ENCODE peak calls at places on chromosomes 5 and 9, in four cellular contexts. I is sigmoid colon, V is kidney epithelial cell, W is heart right ventricle. D is an unnamed sample.

GRCh38 chr5:10021248-10021647 is 228.4 kb downstream of the ATPSCKMT start:
- DNase-seq in I (no peak), V (no peak), W (no peak), D (no peak)

GRCh38 chr9:19699757-19700156 is 89.1 kb downstream of the SLC24A2 start:
- DNase-seq in I (no peak), V (no peak), W (no peak), D (no peak)

GRCh38 chr9:94915476-94916450 is 189.3 kb downstream of the AOPEP start:
- DNase-seq in I (no peak), V (no peak), W (no peak), D (no peak)

GRCh38 chr9:69190086-69190865 is 16.2 kb downstream of the TJP2 start:
- DNase-seq in I (no peak), V (no peak), W (no peak), D (no peak)

GRCh38 chr5:116554764-116555163 is 19.9 kb downstream of the SEMA6A start:
- DNase-seq in I (no peak), V (no peak), W (no peak), D (no peak)

GRCh38 chr5:56006600-56006999 is 11.8 kb upstream of the IL6ST start:
- DNase-seq in I (no peak), V (no peak), W (no peak), D (no peak)

GRCh38 chr5:37121465-37121864 is 127.7 kb downstream of the CPLANE1 start:
- DNase-seq in I (no peak), V (no peak), W (no peak), D (no peak)

GRCh38 chr5:168443533-168443932 is 42.7 kb upstream of the RARS1 start:
- DNase-seq in I (no peak), V (no peak), W (no peak), D (no peak)

GRCh38 chr5:60649288-60649917 is 50.6 kb downstream of the DEPDC1B start:
- DNase-seq in I (no peak), V (peak; percentile 12), W (no peak), D (peak; percentile 11)

GRCh38 chr9:129141066-129142041 is 30.1 kb downstream of the PTPA start:
- DNase-seq in I (peak; percentile 93), V (peak; percentile 94), W (peak; percentile 44), D (peak; percentile 80)

GRCh38 chr5:72517961-72518690 is 10.9 kb upstream of the ZNF366 start:
- DNase-seq in I (peak; percentile 70), V (no peak), W (peak; percentile 59), D (no peak)

GRCh38 chr5:8864053-8864452 is 681.8 kb downstream of the SEMA5A start:
- DNase-seq in I (no peak), V (no peak), W (no peak), D (no peak)

GRCh38 chr5:135979510-135979909 is 24.7 kb upstream of the LECT2 start:
- DNase-seq in I (no peak), V (no peak), W (no peak), D (peak; percentile 83)

GRCh38 chr9:136056546-136057235 is 38.4 kb downstream of the NACC2 start:
- DNase-seq in I (peak; percentile 59), V (no peak), W (no peak), D (no peak)

GRCh38 chr5:153831976-153832375 is 206.7 kb downstream of the FAM114A2 start:
- DNase-seq in I (no peak), V (no peak), W (no peak), D (no peak)

GRCh38 chr5:178440163-178440545 is 150.0 kb downstream of the COL23A1 start:
- DNase-seq in I (peak; percentile 26), V (no peak), W (no peak), D (no peak)

GRCh38 chr5:139068060-139068459 is 130.1 kb downstream of the SIL1 start:
- DNase-seq in I (no peak), V (no peak), W (no peak), D (no peak)

GRCh38 chr5:1536298-1537165 is 12.8 kb upstream of the LPCAT1 start:
- DNase-seq in I (peak; percentile 60), V (no peak), W (no peak), D (no peak)

GRCh38 chr9:3906437-3907213 is 380.8 kb upstream of the RFX3 start:
- DNase-seq in I (no peak), V (peak; percentile 90), W (no peak), D (peak; percentile 83)

GRCh38 chr5:120823316-120823715 is 359.2 kb downstream of the PRR16 start:
- DNase-seq in I (no peak), V (no peak), W (no peak), D (no peak)

GRCh38 chr9:127143920-127144465 is 21.6 kb upstream of the ANGPTL2 start:
- DNase-seq in I (no peak), V (no peak), W (no peak), D (no peak)

GRCh38 chr5:177300971-177301370 is 2.5 kb downstream of the RAB24 start:
- DNase-seq in I (no peak), V (no peak), W (no peak), D (no peak)

GRCh38 chr9:136508729-136509500 is 26.1 kb upstream of the SEC16A start:
- DNase-seq in I (no peak), V (no peak), W (no peak), D (no peak)

GRCh38 chr9:135971892-135972291 is 10.7 kb upstream of the UBAC1 start:
- DNase-seq in I (peak; percentile 52), V (no peak), W (no peak), D (no peak)

GRCh38 chr5:112923148-112923917 is 1.3 kb upstream of the REEP5 start:
- DNase-seq in I (no peak), V (no peak), W (no peak), D (no peak)

GRCh38 chr5:172692981-172693380 is 51.9 kb downstream of the NEURL1B start:
- DNase-seq in I (peak; percentile 65), V (no peak), W (no peak), D (no peak)

GRCh38 chr9:79221084-79221483 is 350.7 kb upstream of the TLE4 start:
- DNase-seq in I (no peak), V (peak; percentile 80), W (no peak), D (no peak)

GRCh38 chr5:133247881-133248642 is 196.2 kb downstream of the HSPA4 start:
- DNase-seq in I (no peak), V (no peak), W (no peak), D (no peak)

GRCh38 chr9:93468763-93469456 is 15.5 kb upstream of the FAM120AOS start:
- DNase-seq in I (no peak), V (no peak), W (no peak), D (no peak)

DNA sequence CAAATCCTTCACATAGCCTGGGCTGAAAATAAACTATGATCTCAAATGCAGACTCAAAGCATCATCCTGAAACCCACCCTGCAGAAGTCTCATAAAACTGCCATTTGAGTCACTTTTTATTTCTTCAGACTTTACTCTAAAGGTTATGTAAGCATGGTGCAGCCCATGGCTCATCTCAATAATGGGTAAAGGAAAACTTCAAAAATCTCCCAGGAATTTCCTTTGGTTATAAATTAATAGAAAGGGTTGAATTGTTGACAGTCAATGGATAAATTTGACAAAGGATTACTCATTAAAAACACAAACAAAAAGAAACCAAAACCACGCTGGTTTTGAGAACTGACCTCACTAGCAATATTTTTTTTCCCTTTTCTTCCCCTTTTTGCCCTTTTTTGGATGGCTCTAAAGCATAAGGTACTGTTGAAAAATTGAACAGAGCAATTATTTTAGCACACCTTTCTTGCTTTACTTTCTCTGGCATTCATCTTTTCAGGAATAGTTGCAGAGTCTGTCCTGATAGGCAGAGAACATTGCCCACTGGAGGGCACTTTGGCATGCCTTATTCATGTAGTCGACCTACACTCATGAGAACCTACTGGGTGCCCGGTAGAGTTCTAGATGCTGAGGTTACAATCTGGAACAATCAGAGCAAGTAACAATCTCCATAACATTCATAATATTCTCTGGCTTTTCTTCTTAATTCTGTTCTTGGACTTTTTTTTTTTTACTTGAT is 191.4 kb downstream of the TMEM167A start:
- DNase-seq in I (no peak), V (peak; percentile 70), W (no peak), D (no peak)
- TF ChIP-seq CTCF in I (no peak), V (peak; percentile 43), W (no peak), D (no peak)

GRCh38 chr5:142095651-142096330 is 12.8 kb upstream of the NDFIP1 start:
- DNase-seq in I (no peak), V (no peak), W (no peak), D (no peak)

GRCh38 chr5:142097681-142098080 is 10.9 kb upstream of the NDFIP1 start:
- DNase-seq in I (no peak), V (no peak), W (no peak), D (no peak)

GRCh38 chr5:142091922-142092321 is 16.7 kb upstream of the NDFIP1 start:
- DNase-seq in I (no peak), V (no peak), W (no peak), D (no peak)

GRCh38 chr5:142096382-142096781 is 12.2 kb upstream of the NDFIP1 start:
- DNase-seq in I (no peak), V (no peak), W (no peak), D (no peak)

GRCh38 chr5:142095035-142095434 is 13.5 kb upstream of the NDFIP1 start:
- DNase-seq in I (no peak), V (no peak), W (no peak), D (no peak)
- H3K4me3 ChIP-seq in I (no peak overlapping the region), V (no peak overlapping the region), W (no peak overlapping the region), D (no peak overlapping the region)

GRCh38 chr5:43045236-43045635 is 5.1 kb upstream of the ANXA2R start:
- DNase-seq in I (no peak), V (no peak), W (no peak), D (no peak)

GRCh38 chr5:43042626-43043399 is 2.7 kb upstream of the ANXA2R start:
- DNase-seq in I (peak; percentile 85), V (no peak), W (peak; percentile 74), D (no peak)

GRCh38 chr5:43043400-43043756 is 3.3 kb upstream of the ANXA2R start:
- DNase-seq in I (no peak), V (no peak), W (no peak), D (no peak)

GRCh38 chr5:43046474-43046873 is 6.4 kb upstream of the ANXA2R start:
- DNase-seq in I (no peak), V (no peak), W (no peak), D (no peak)

DNA sequence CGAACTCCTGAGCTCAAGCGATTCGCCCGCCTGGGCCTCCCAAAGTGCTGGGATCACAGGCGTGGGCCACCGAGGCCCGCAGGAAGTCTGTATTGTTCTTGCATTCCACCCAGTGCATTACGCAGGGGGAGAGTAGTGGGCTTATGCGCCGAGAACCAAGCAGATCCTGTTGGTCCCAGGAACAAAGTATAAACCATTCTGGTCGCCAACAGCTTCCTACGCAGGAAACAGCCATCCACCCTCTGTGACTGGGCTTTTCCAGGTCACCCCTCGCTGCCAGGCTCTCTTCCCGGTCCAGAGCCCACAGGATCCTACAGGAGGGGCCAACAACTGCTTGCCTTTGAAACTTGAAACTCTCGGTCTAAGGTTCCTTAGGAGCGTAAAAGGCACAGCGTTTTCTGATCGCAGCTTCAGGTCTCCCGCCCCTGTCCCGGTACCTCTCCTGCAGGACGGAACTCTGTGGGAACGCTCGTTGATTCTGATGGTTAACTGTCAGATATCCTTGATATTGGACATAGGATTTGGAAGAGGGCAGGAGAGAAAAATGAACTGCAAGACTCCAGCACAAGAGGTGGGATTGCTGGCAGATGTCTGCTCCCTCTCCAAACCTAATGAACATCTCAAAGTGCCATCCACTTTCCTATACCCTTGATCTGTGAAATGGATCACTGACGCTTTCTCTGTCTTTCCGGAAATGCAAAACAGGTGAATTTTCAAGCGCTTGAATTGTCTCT is 4.2 kb upstream of the ANXA2R start:
- DNase-seq in I (no peak), V (no peak), W (no peak), D (no peak)
- H3K27me3 ChIP-seq in I (peaks cover 50% of the 10 kb centered on the region), V (no peaks in the 10 kb centered on the region), W (no peaks in the 10 kb centered on the region), D (no peaks in the 10 kb centered on the region)

DNA sequence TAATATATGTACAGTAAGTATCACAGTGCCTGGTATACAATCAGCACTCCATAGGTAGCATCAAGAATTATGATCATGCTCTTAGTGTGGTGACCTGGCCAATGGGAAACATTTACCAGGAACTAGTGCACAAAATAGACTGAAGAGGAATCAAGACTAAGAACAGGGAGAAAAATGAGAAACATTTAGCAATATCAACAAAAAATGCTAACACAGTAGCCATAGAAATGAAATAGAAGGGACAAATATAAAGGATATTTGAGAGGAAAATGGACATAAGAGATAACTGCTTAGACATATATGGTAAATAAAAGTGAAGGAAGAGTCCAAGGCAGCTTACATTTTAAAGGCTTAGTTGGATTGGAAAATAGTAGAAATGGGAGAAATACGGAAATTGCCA is 16.5 kb upstream of the SPATA9 start:
- DNase-seq in I (no peak), V (no peak), W (no peak), D (no peak)
- TF ChIP-seq CTCF in I (no peak), V (no peak), W (no peak), D (no peak)